ENCODE peak calls at places on chromosomes 12 and 14, in nine cellular contexts. X is tibial nerve; N is RWPE1; P is nephron progenitor cell; U is kidney tubule cell; Y is SK-N-SH; G is sciatic nerve; Q is T-helper 9 cell; K is stimulated activated CD8-positive, alpha-beta memory T cell treated with anti-CD3 and anti-CD28 coated beads, Interleukin-7, amount 100 ng/mL, for 24 hours. Z is an unnamed sample.

GRCh38 chr14:77036484-77037337 is 8.2 kb upstream of the IRF2BPL start:
- DNase-seq in X (no peak), N (no peak), P (no peak), U (no peak), Y (no peak), G (no peak), Q (no peak), K (no peak), Z (no peak)

GRCh38 chr14:34222867-34223266 is 239.2 kb downstream of the SPTSSA start:
- DNase-seq in X (no peak), N (no peak), P (no peak), U (no peak), Y (peak; percentile 16), G (no peak), Q (no peak), K (no peak), Z (no peak)

GRCh38 chr12:88951177-88951576 is 370.9 kb upstream of the KITLG start:
- DNase-seq in X (no peak), N (no peak), P (no peak), U (no peak), Y (no peak), G (no peak), Q (no peak), K (no peak), Z (no peak)

GRCh38 chr12:53974084-53975018 is at the start of gene HOTAIR:
- DNase-seq in X (no peak), N (peak; percentile 76), P (no peak), U (peak; percentile 68), Y (peak; percentile 63), G (no peak), Q (no peak), K (no peak), Z (no peak)

GRCh38 chr14:65502676-65503124 is 90.2 kb downstream of the FUT8 start:
- DNase-seq in X (no peak), N (peak; percentile 34), P (no peak), U (peak; percentile 88), Y (no peak), G (no peak), Q (no peak), K (no peak), Z (no peak)

GRCh38 chr12:124994435-124994975 is 1.1 kb downstream of the BRI3BP start:
- DNase-seq in X (no peak), N (peak; percentile 35), P (peak; percentile 20), U (peak; percentile 32), Y (no peak), G (no peak), Q (no peak), K (no peak), Z (no peak)

GRCh38 chr12:116760621-116761020 is 22.5 kb downstream of the RNFT2 start:
- DNase-seq in X (no peak), N (no peak), P (no peak), U (no peak), Y (no peak), G (no peak), Q (no peak), K (no peak), Z (no peak)

GRCh38 chr14:101584049-101584859 is 23.0 kb downstream of the DIO3 start:
- DNase-seq in X (peak; percentile 44), N (no peak), P (no peak), U (no peak), Y (peak; percentile 94), G (no peak), Q (no peak), K (no peak), Z (peak; percentile 81)

GRCh38 chr12:34033628-34034296 is 11.5 kb downstream of the ALG10 start:
- DNase-seq in X (no peak), N (peak; percentile 11), P (no peak), U (peak; percentile 45), Y (peak; percentile 4), G (no peak), Q (no peak), K (no peak), Z (peak; percentile 26)

Z was measured in SK-N-DZ.